ENCODE peak calls at places on chromosome 18, in six cellular contexts. One of them, this sample, is unnamed.

GRCh38 chr18:65975536-65975935 is 224.7 kb downstream of the CDH7 start:
- DNase-seq in H1: no peak
- DNase-seq in mesendoderm: no peak
- DNase-seq in H9: no peak
- DNase-seq in IMR-90: no peak
- DNase-seq in trophoblast cell: no peak
- DNase-seq in this sample: no peak

GRCh38 chr18:74476154-74476553 is 19.0 kb upstream of the DIPK1C start:
- DNase-seq in mesendoderm: peak
- DNase-seq in H1: no peak
- DNase-seq in IMR-90: peak
- DNase-seq in H9: peak
- DNase-seq in trophoblast cell: no peak
- DNase-seq in this sample: peak

GRCh38 chr18:68714356-68714706 is 577 bp downstream of the TMX3 start:
- DNase-seq in mesendoderm: peak
- DNase-seq in H9: no peak
- DNase-seq in H1: no peak
- DNase-seq in trophoblast cell: no peak
- DNase-seq in IMR-90: no peak
- DNase-seq in this sample: peak

GRCh38 chr18:76426738-76427305 is 68.2 kb downstream of the ZNF516 start:
- DNase-seq in IMR-90: no peak
- DNase-seq in H1: no peak
- DNase-seq in trophoblast cell: no peak
- DNase-seq in H9: peak
- DNase-seq in mesendoderm: peak
- DNase-seq in this sample: peak

GRCh38 chr18:5747678-5748077 is 147.6 kb downstream of the TMEM200C start:
- DNase-seq in H1: no peak
- DNase-seq in IMR-90: no peak
- DNase-seq in mesendoderm: no peak
- DNase-seq in trophoblast cell: no peak
- DNase-seq in H9: no peak
- DNase-seq in this sample: no peak

GRCh38 chr18:43642647-43643046 is 365.4 kb upstream of the SYT4 start:
- DNase-seq in H9: no peak
- DNase-seq in H1: no peak
- DNase-seq in mesendoderm: no peak
- DNase-seq in trophoblast cell: no peak
- DNase-seq in IMR-90: no peak
- DNase-seq in this sample: peak

GRCh38 chr18:67731853-67732252 is 215.3 kb upstream of the DSEL start:
- DNase-seq in H9: no peak
- DNase-seq in mesendoderm: no peak
- DNase-seq in trophoblast cell: no peak
- DNase-seq in H1: no peak
- DNase-seq in IMR-90: peak
- DNase-seq in this sample: peak

GRCh38 chr18:8375269-8375668 is 234.0 kb upstream of the RAB12 start:
- DNase-seq in H1: no peak
- DNase-seq in mesendoderm: no peak
- DNase-seq in H9: no peak
- DNase-seq in IMR-90: no peak
- DNase-seq in trophoblast cell: peak
- DNase-seq in this sample: no peak

GRCh38 chr18:74480149-74480651 is 16.0 kb upstream of the CNDP2 start:
- DNase-seq in H1: no peak
- DNase-seq in H9: no peak
- DNase-seq in mesendoderm: no peak
- DNase-seq in IMR-90: no peak
- DNase-seq in trophoblast cell: no peak
- DNase-seq in this sample: no peak

GRCh38 chr18:30889582-30890301 is 152.8 kb downstream of the DSC3 start:
- DNase-seq in mesendoderm: peak
- DNase-seq in IMR-90: no peak
- DNase-seq in H1: no peak
- DNase-seq in H9: peak
- DNase-seq in trophoblast cell: peak
- DNase-seq in this sample: peak

GRCh38 chr18:67600781-67601180 is 84.3 kb upstream of the DSEL start:
- DNase-seq in H1: no peak
- DNase-seq in mesendoderm: no peak
- DNase-seq in trophoblast cell: no peak
- DNase-seq in H9: no peak
- DNase-seq in IMR-90: peak
- DNase-seq in this sample: no peak

GRCh38 chr18:5297582-5297981 is 2.1 kb upstream of the ZBTB14 start:
- DNase-seq in IMR-90: no peak
- DNase-seq in H9: no peak
- DNase-seq in trophoblast cell: no peak
- DNase-seq in H1: no peak
- DNase-seq in mesendoderm: no peak
- DNase-seq in this sample: peak

GRCh38 chr18:8912348-8913057 is 190.0 kb upstream of the NDUFV2 start:
- DNase-seq in mesendoderm: peak
- DNase-seq in trophoblast cell: peak
- DNase-seq in H9: peak
- DNase-seq in H1: no peak
- DNase-seq in IMR-90: no peak
- DNase-seq in this sample: no peak

GRCh38 chr18:28176933-28177827 is at the start of gene CDH2:
- DNase-seq in H1: peak
- DNase-seq in H9: peak
- DNase-seq in trophoblast cell: no peak
- DNase-seq in IMR-90: peak
- DNase-seq in mesendoderm: peak
- DNase-seq in this sample: peak

GRCh38 chr18:11989174-11989573 is 7.9 kb downstream of the IMPA2 start:
- DNase-seq in trophoblast cell: no peak
- DNase-seq in IMR-90: no peak
- DNase-seq in mesendoderm: no peak
- DNase-seq in H1: no peak
- DNase-seq in H9: no peak
- DNase-seq in this sample: no peak

GRCh38 chr18:11992096-11992785 is 10.9 kb downstream of the IMPA2 start:
- DNase-seq in H9: no peak
- DNase-seq in trophoblast cell: no peak
- DNase-seq in IMR-90: no peak
- DNase-seq in H1: no peak
- DNase-seq in mesendoderm: no peak
- DNase-seq in this sample: no peak

GRCh38 chr18:11989966-11990380 is 8.7 kb downstream of the IMPA2 start:
- DNase-seq in trophoblast cell: no peak
- DNase-seq in H9: no peak
- DNase-seq in H1: no peak
- DNase-seq in IMR-90: no peak
- DNase-seq in mesendoderm: peak
- DNase-seq in this sample: no peak

GRCh38 chr18:11990541-11990940 is 9.2 kb downstream of the IMPA2 start:
- DNase-seq in H1: no peak
- DNase-seq in IMR-90: no peak
- DNase-seq in H9: no peak
- DNase-seq in mesendoderm: no peak
- DNase-seq in trophoblast cell: no peak
- DNase-seq in this sample: no peak

GRCh38 chr18:11991021-11991770 is 9.9 kb downstream of the IMPA2 start:
- DNase-seq in H1: no peak
- DNase-seq in trophoblast cell: no peak
- DNase-seq in IMR-90: no peak
- DNase-seq in mesendoderm: no peak
- DNase-seq in H9: no peak
- DNase-seq in this sample: no peak
- H3K18ac ChIP-seq in H1: no peak
- H3K18ac ChIP-seq in trophoblast cell: no peak
- H3K18ac ChIP-seq in IMR-90: no peak
- H3K18ac ChIP-seq in mesendoderm: no peak
- H3K18ac ChIP-seq in H9: no peak
- H3K18ac ChIP-seq in this sample: no peak

GRCh38 chr18:61893304-61893970 is 630 bp upstream of the RNF152 start:
- DNase-seq in IMR-90: peak
- DNase-seq in trophoblast cell: no peak
- DNase-seq in H1: no peak
- DNase-seq in mesendoderm: peak
- DNase-seq in H9: peak
- DNase-seq in this sample: peak
- H3K18ac ChIP-seq in IMR-90: peak
- H3K18ac ChIP-seq in trophoblast cell: peak
- H3K18ac ChIP-seq in H1: peak
- H3K18ac ChIP-seq in mesendoderm: peak
- H3K18ac ChIP-seq in H9: no peak
- H3K18ac ChIP-seq in this sample: peak

DNA sequence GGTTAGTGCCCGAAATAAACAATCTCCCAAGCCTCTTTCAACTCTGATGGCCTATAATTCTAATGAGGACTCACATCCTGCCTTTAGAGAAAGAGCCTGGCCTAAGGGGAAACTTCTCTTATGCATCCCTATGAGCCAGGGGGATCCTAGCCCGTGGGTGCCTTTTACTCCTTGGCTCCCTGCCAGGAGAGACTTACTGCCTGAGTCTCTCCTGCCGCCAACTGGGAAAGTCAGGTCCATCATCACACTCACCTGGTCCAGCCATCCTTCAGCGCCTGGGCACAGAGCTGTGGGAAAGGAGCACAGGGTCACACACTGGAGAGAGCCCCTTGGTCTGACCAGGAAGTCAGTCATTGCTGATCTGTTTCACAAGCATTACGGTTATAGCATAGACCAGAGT is 24.1 kb downstream of the ENOSF1 start:
- DNase-seq in H1: no peak
- DNase-seq in mesendoderm: no peak
- DNase-seq in trophoblast cell: no peak
- DNase-seq in IMR-90: no peak
- DNase-seq in H9: no peak
- DNase-seq in this sample: no peak
- H3K18ac ChIP-seq in H1: no peak
- H3K18ac ChIP-seq in mesendoderm: no peak
- H3K18ac ChIP-seq in trophoblast cell: no peak
- H3K18ac ChIP-seq in IMR-90: no peak
- H3K18ac ChIP-seq in H9: no peak
- H3K18ac ChIP-seq in this sample: no peak

GRCh38 chr18:78240091-78240490 is 739.5 kb upstream of the SALL3 start:
- DNase-seq in trophoblast cell: no peak
- DNase-seq in IMR-90: no peak
- DNase-seq in H9: no peak
- DNase-seq in mesendoderm: no peak
- DNase-seq in H1: no peak
- DNase-seq in this sample: no peak

GRCh38 chr18:78240867-78241266 is 738.8 kb upstream of the SALL3 start:
- DNase-seq in H1: no peak
- DNase-seq in H9: no peak
- DNase-seq in trophoblast cell: no peak
- DNase-seq in IMR-90: no peak
- DNase-seq in mesendoderm: peak
- DNase-seq in this sample: no peak

GRCh38 chr18:78239090-78239457 is 740.5 kb upstream of the SALL3 start:
- DNase-seq in trophoblast cell: no peak
- DNase-seq in IMR-90: no peak
- DNase-seq in H9: no peak
- DNase-seq in H1: no peak
- DNase-seq in mesendoderm: no peak
- DNase-seq in this sample: no peak

GRCh38 chr18:78237864-78238263 is 741.8 kb upstream of the SALL3 start:
- DNase-seq in H1: no peak
- DNase-seq in trophoblast cell: no peak
- DNase-seq in mesendoderm: no peak
- DNase-seq in H9: no peak
- DNase-seq in IMR-90: no peak
- DNase-seq in this sample: no peak

DNA sequence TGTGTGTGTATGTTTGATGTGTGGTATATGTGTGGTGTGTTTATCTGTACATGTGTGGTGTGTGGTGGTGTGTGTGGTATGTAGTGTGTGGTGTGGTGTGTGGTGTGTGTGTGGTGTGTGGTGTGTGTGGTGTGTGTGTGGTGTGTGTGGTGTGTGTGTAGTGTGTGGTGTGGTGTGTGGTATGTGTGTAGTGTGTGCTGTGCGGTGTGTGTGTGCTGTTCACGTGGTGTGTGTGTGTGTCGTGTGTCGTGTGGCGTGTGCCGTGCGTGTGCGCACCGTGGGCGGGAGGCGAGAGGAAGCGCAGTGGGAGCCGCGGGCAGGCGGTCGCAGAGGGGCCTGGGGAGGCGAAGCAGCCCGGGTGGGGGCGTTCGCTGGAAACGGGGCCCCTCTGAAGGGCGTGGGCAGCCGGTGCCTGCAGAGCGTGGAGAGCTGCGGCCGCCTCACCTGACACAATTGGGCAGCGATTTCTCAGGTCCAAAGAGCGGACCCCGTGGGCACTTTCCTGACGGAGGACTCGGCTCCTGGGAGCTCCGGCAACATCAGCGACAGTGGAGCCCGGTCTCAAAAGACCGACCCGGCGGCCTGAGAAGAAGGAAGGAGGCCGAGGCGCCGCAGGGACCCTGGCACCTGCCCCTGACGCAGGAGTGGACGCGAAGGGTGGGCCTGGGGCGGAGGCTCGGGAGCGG is 741.1 kb upstream of the SALL3 start:
- DNase-seq in H1: no peak
- DNase-seq in trophoblast cell: no peak
- DNase-seq in IMR-90: no peak
- DNase-seq in H9: peak
- DNase-seq in mesendoderm: peak
- DNase-seq in this sample: no peak
- H3K18ac ChIP-seq in H1: no peak
- H3K18ac ChIP-seq in trophoblast cell: no peak
- H3K18ac ChIP-seq in IMR-90: no peak
- H3K18ac ChIP-seq in H9: no peak
- H3K18ac ChIP-seq in mesendoderm: no peak
- H3K18ac ChIP-seq in this sample: no peak

DNA sequence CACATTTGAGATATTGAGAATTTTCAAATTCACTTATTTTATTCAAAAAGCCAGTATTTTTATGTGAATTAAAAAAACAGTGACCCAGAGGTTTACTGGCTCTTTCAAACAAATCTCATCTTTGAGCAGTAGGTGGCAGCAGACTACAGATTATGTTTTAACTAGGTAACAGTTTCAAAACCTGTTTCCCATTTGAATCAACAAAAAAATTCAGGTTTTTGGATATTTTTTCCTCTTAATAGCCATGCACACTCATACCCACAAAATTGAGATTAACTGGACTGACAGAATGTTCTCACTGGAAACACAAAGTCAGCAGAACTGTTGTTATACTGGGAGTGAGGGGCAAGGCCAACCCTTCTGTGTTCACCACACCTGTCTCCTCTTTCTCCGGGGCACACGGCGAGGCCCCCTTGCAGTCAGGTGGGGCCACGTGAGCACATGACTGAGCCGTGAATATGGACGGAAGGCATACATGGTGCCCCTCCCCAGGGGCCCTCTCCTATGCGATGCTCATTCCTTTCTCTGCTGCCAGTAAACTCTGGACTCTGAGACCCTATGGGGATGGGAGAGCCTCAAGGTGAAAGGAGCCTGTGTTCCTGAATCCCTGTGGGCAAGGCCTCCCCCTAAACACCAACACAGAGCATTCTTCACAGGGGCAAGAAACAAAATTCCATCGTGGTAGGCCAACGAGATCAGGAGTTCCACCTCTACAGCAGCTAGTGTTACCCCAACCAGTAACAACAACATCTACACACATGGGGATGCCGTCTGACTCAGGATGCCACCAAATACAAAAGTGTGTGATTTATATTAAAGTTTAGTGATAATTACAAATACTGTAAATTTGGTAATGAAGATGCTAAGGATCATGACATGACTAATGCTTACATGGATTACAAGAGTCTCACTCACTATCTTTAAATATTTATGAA is 80.4 kb downstream of the LPIN2 start:
- DNase-seq in H1: no peak
- DNase-seq in trophoblast cell: peak
- DNase-seq in IMR-90: peak
- DNase-seq in mesendoderm: peak
- DNase-seq in H9: peak
- DNase-seq in this sample: peak
- H3K18ac ChIP-seq in H1: no peak
- H3K18ac ChIP-seq in trophoblast cell: no peak
- H3K18ac ChIP-seq in IMR-90: no peak
- H3K18ac ChIP-seq in mesendoderm: no peak
- H3K18ac ChIP-seq in H9: no peak
- H3K18ac ChIP-seq in this sample: no peak

This sample was measured in mesenchymal stem cell.